ENCODE peak calls at places on chromosomes 5 and 9, in seven cellular contexts. R, P, G, E, N, L and D are unnamed samples. For H3K9me3, the result is how much of the 10 kb centered on the place peaks cover.

GRCh38 chr9:83707518-83707767 is 315 bp downstream of the UBQLN1 start:
- DNase-seq in N (peak), E (peak), G (peak), P (no peak), R (no peak), L (no peak), D (no peak)

GRCh38 chr5:115977096-115977495 is 14.8 kb downstream of the LVRN start:
- DNase-seq in G (peak), E (no peak), R (no peak), L (no peak), N (no peak), P (no peak), D (no peak)

GRCh38 chr5:152593388-152593787 is 188.3 kb upstream of the NMUR2 start:
- DNase-seq in P (no peak), L (no peak), N (no peak), E (no peak), R (no peak), G (no peak), D (no peak)

GRCh38 chr5:36150676-36151433 is 832 bp downstream of the LMBRD2 start:
- DNase-seq in R (peak), P (peak), L (peak), E (no peak), N (peak), G (peak), D (peak)

GRCh38 chr9:96087669-96088299 is 212.3 kb downstream of the ERCC6L2 start:
- DNase-seq in E (no peak), G (no peak), P (no peak), N (no peak), R (peak), L (no peak), D (no peak)

GRCh38 chr5:142697846-142698245 is 12.0 kb upstream of the FGF1 start:
- DNase-seq in P (peak), N (peak), E (peak), R (no peak), G (no peak), L (no peak), D (no peak)

GRCh38 chr5:64612349-64612961 is 77.8 kb upstream of the SHISAL2B start:
- DNase-seq in G (peak), L (peak), E (no peak), N (peak), R (peak), P (peak), D (no peak)

GRCh38 chr5:36585696-36586095 is 20.7 kb upstream of the SLC1A3 start:
- DNase-seq in P (no peak), R (no peak), G (no peak), N (no peak), L (no peak), E (no peak), D (no peak)

GRCh38 chr9:26163931-26164330 is 485.7 kb upstream of the TUSC1 start:
- DNase-seq in E (no peak), G (no peak), L (no peak), P (no peak), N (no peak), R (no peak), D (no peak)

GRCh38 chr5:105554613-105555169 is 1992.1 kb upstream of the NUDT12 start:
- DNase-seq in R (no peak), P (no peak), N (peak), L (no peak), E (no peak), G (no peak), D (no peak)

GRCh38 chr5:19986036-19986619 is 1.9 kb downstream of the CDH18 start:
- DNase-seq in N (peak), G (no peak), E (no peak), P (no peak), R (no peak), L (no peak), D (no peak)

GRCh38 chr5:98694902-98695301 is 78.6 kb upstream of the RGMB start:
- DNase-seq in L (no peak), N (no peak), G (no peak), E (no peak), R (no peak), P (no peak), D (no peak)

GRCh38 chr5:73448451-73449136 is at the start of gene FOXD1:
- DNase-seq in G (peak), L (peak), E (no peak), N (peak), R (peak), P (peak), D (no peak)

GRCh38 chr5:122264610-122265009 is 47.4 kb upstream of the SNCAIP start:
- DNase-seq in R (no peak), G (no peak), E (no peak), P (no peak), N (peak), L (no peak), D (no peak)

GRCh38 chr5:82287625-82288024 is 9.5 kb upstream of the RPS23 start:
- DNase-seq in N (no peak), E (no peak), P (no peak), G (no peak), L (no peak), R (no peak), D (no peak)

GRCh38 chr9:90012825-90013425 is 408.1 kb downstream of the GADD45G start:
- DNase-seq in P (no peak), L (no peak), G (no peak), R (no peak), E (no peak), N (no peak), D (no peak)

DNA sequence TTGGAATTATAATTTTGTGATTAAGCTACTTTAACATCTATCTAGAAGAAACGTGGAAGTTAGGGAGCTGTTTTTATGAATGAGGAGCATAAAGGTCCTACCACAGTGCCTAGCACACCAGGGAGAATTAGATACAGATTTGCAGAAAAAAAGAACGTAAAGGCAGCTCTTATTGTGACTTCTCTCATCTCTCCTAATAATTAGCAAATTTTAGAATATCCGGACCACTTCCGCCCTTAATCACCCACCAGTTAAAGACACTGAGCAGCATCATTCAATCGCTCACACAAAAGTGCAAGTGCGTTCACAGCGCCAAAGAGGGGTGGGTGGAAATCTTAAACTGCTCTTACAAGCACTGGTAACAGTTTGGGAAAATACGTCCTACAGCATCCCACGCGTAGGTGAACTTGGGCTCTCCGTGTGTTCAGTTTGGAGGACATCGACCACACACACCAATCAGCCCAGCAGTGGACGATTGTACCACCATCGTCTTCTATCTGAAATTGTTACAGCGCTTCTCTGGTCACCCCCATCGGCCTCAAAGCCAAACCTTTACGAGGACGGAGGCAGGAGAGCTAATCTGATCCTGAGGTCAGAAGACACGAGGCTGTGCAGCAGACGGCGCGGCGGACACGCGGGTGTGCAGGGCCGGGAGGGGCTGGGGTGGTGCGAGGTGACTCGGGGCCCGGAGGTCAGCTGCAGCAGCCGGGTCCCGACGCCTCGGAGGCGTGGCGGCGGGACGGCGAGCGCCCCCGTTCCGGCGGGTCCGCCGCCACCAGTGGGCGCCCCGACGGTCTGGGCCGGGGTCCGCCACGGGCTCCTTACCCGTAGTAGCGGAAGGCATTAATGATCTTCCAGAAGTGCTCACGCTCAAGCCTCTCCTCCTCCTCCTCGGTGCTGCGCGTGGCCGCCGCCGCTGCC is 646 bp downstream of the CARNMT1 start:
- DNase-seq in R (peak), N (peak), P (peak), G (peak), E (peak), L (peak), D (peak)
- TF ChIP-seq CTCF in R (no peak), N (no peak), P (no peak), G (no peak), E (no peak), L (peak), D (peak)

DNA sequence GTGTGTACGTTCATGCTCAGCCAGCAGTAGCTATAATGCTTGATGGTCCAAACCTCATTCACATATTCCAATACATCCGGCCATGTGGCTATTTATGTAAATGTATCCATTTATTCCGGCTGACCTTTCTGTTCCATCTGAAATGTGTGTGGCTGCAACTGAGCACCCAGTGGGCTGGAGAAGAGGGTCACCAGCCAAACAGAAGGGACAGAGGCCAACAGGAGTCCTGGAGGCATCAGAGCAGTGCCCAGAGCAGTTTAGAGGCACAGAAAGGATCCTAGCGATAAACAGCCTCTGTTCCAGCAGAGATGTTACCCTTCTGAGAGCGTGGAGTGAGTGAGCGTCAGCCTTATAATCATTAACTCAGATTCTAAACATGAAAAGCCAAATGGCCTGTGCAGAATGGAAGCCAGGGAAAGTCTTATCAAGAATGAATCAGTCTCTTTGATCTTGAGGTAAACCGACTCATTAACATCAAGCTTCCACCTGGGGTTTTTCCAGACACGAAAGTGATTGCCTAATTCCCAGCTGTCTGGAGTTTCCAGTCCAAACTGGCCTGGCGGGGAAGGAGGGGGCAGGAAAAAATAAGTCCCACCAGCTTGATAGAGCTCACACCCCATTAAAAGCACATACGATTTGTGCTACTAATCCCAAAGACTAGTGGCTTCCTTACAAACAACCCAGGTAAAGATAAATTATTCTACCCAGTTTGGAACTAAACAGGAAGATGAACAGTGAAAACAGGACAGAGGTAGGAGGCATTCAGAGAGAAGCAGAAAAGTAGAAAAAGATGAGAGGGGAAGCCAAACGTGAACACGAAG is 55.7 kb downstream of the SUSD1 start:
- DNase-seq in P (no peak), N (peak), L (peak), R (peak), G (no peak), E (no peak), D (no peak)
- H3K27ac ChIP-seq in P (no peak), N (no peak), L (peak), R (peak), G (no peak), E (no peak), D (no peak)

GRCh38 chr9:129513856-129514496 is 106.9 kb downstream of the C9orf50 start:
- DNase-seq in R (no peak), P (no peak), N (no peak), L (no peak), E (no peak), G (no peak), D (no peak)
- H3K9me3 ChIP-seq in R (under half), P (under half), N (under half), L (under half), E (under half), G (under half), D (under half)

GRCh38 chr5:174271316-174271715 is 225.8 kb downstream of the NSG2 start:
- DNase-seq in L (no peak), N (no peak), R (no peak), E (no peak), G (no peak), P (no peak), D (no peak)
- TF ChIP-seq CTCF in L (no peak), N (no peak), R (no peak), E (no peak), G (no peak), P (no peak), D (no peak)